ENCODE peak calls at places on chromosome 6, in ten cellular contexts. Z, O, H, P, B, V, Q, X, C and F are unnamed samples. For H3K27me3, the result is how much of the 10 kb centered on the place peaks cover.

GRCh38 chr6:169529931-169530761 is 171.7 kb downstream of the WDR27 start:
- DNase-seq in Z (no peak), O (no peak), H (peak), P (no peak), B (no peak), V (no peak), Q (peak), X (no peak), C (no peak), F (no peak)

GRCh38 chr6:150250826-150251225 is 108.0 kb downstream of the PPP1R14C start:
- DNase-seq in Z (no peak), O (no peak), H (peak), P (no peak), B (no peak), V (no peak), Q (peak), X (no peak), C (no peak), F (no peak)

GRCh38 chr6:21915707-21916399 is 322.3 kb downstream of the SOX4 start:
- DNase-seq in Z (no peak), O (no peak), H (peak), P (no peak), B (no peak), V (no peak), Q (peak), X (no peak), C (no peak), F (no peak)

GRCh38 chr6:38149526-38149925 is 330.0 kb downstream of the ZFAND3 start:
- DNase-seq in Z (no peak), O (no peak), H (peak), P (no peak), B (no peak), V (no peak), Q (no peak), X (no peak), C (no peak), F (no peak)

GRCh38 chr6:129795261-129795660 is 65.9 kb downstream of the TMEM244 start:
- DNase-seq in Z (no peak), O (no peak), H (peak), P (no peak), B (no peak), V (no peak), Q (peak), X (no peak), C (no peak), F (peak)

GRCh38 chr6:106103728-106104109 is 17.6 kb downstream of the PRDM1 start:
- DNase-seq in Z (no peak), O (peak), H (no peak), P (no peak), B (peak), V (no peak), Q (no peak), X (no peak), C (no peak), F (peak)

GRCh38 chr6:106658469-106658868 is 29.1 kb downstream of the QRSL1 start:
- DNase-seq in Z (no peak), O (no peak), H (peak), P (no peak), B (no peak), V (no peak), Q (peak), X (no peak), C (no peak), F (no peak)

GRCh38 chr6:165729307-165729936 is 66.4 kb upstream of the PDE10A start:
- DNase-seq in Z (no peak), O (peak), H (peak), P (peak), B (no peak), V (no peak), Q (peak), X (no peak), C (peak), F (peak)

GRCh38 chr6:13511913-13512717 is 24.7 kb upstream of the GFOD1 start:
- DNase-seq in Z (no peak), O (no peak), H (peak), P (no peak), B (no peak), V (no peak), Q (no peak), X (peak), C (no peak), F (peak)

GRCh38 chr6:33425668-33426577 is 6.1 kb downstream of the SYNGAP1 start:
- DNase-seq in Z (peak), O (peak), H (peak), P (peak), B (peak), V (peak), Q (peak), X (peak), C (no peak), F (peak)

GRCh38 chr6:170173416-170173990 is 117.4 kb downstream of the DLL1 start:
- DNase-seq in Z (no peak), O (no peak), H (no peak), P (no peak), B (no peak), V (peak), Q (no peak), X (no peak), C (no peak), F (no peak)

GRCh38 chr6:105318660-105319059 is 84.2 kb downstream of the PREP start:
- DNase-seq in Z (no peak), O (no peak), H (peak), P (no peak), B (no peak), V (no peak), Q (peak), X (no peak), C (peak), F (no peak)

GRCh38 chr6:106411643-106412200 is 51.2 kb downstream of the CRYBG1 start:
- DNase-seq in Z (no peak), O (no peak), H (no peak), P (no peak), B (no peak), V (no peak), Q (no peak), X (no peak), C (no peak), F (peak)

GRCh38 chr6:146912730-146913680 is 291.2 kb upstream of the STXBP5 start:
- DNase-seq in Z (no peak), O (no peak), H (peak), P (no peak), B (no peak), V (no peak), Q (peak), X (no peak), C (no peak), F (no peak)

GRCh38 chr6:46704562-46704961 is 16.9 kb downstream of the TDRD6 start:
- DNase-seq in Z (no peak), O (no peak), H (peak), P (no peak), B (no peak), V (no peak), Q (peak), X (no peak), C (no peak), F (peak)

GRCh38 chr6:134249412-134249758 is 68.5 kb downstream of the SGK1 start:
- DNase-seq in Z (no peak), O (no peak), H (no peak), P (peak), B (no peak), V (no peak), Q (no peak), X (no peak), C (no peak), F (no peak)

GRCh38 chr6:50990750-50991446 is 172.2 kb downstream of the TFAP2B start:
- DNase-seq in Z (no peak), O (no peak), H (no peak), P (no peak), B (no peak), V (no peak), Q (no peak), X (no peak), C (peak), F (no peak)
- H3K27ac ChIP-seq in Z (no peak), O (no peak), H (no peak), P (no peak), B (no peak), V (no peak), Q (no peak), X (no peak), C (no peak), F (no peak)

GRCh38 chr6:28208180-28208659 is 16.9 kb upstream of the ZSCAN9 start:
- DNase-seq in Z (no peak), O (no peak), H (peak), P (no peak), B (no peak), V (no peak), Q (peak), X (no peak), C (no peak), F (no peak)

GRCh38 chr6:28206527-28207243 is 18.4 kb upstream of the ZSCAN9 start:
- DNase-seq in Z (no peak), O (no peak), H (peak), P (no peak), B (no peak), V (no peak), Q (peak), X (no peak), C (no peak), F (peak)

GRCh38 chr6:28203201-28203600 is 21.9 kb upstream of the ZSCAN9 start:
- DNase-seq in Z (no peak), O (no peak), H (no peak), P (no peak), B (no peak), V (no peak), Q (no peak), X (no peak), C (no peak), F (no peak)

GRCh38 chr6:28207244-28208179 is 17.6 kb upstream of the ZSCAN9 start:
- DNase-seq in Z (no peak), O (no peak), H (peak), P (no peak), B (no peak), V (peak), Q (peak), X (no peak), C (no peak), F (peak)

GRCh38 chr6:28205879-28206278 is 19.2 kb upstream of the ZSCAN9 start:
- DNase-seq in Z (no peak), O (no peak), H (no peak), P (no peak), B (no peak), V (no peak), Q (no peak), X (no peak), C (no peak), F (no peak)
- H3K27me3 ChIP-seq in Z (under half), O (under half), H (under half), P (under half), B (under half), V (under half), Q (half or more), X (half or more), C (under half), F (under half)

GRCh38 chr6:72784581-72784980 is 162.7 kb downstream of the KCNQ5 start:
- DNase-seq in Z (no peak), O (no peak), H (peak), P (no peak), B (no peak), V (no peak), Q (peak), X (no peak), C (no peak), F (no peak)
- H3K27ac ChIP-seq in Z (no peak), O (no peak), H (no peak), P (no peak), B (no peak), V (no peak), Q (peak), X (no peak), C (no peak), F (no peak)

GRCh38 chr6:30450908-30451818 is 38.1 kb upstream of the HLA-E start:
- DNase-seq in Z (no peak), O (peak), H (peak), P (no peak), B (peak), V (peak), Q (peak), X (peak), C (no peak), F (peak)
- H3K27me3 ChIP-seq in Z (under half), O (half or more), H (half or more), P (under half), B (under half), V (half or more), Q (half or more), X (half or more), C (under half), F (under half)